ENCODE peak calls at places on chromosomes 12 and 14, in four cellular contexts. One of them, this sample, is unnamed.

GRCh38 chr14:23568600-23569310 is 1.2 kb upstream of the AP1G2 start:
- DNase-seq in fibroblast of mammary gland: no peak
- DNase-seq in CD4-positive, alpha-beta T cell: no peak
- DNase-seq in GM10248: no peak
- DNase-seq in this sample: peak; percentile 45

GRCh38 chr12:114936148-114937099 is 252.4 kb upstream of the TBX3 start:
- DNase-seq in fibroblast of mammary gland: peak; percentile 90
- DNase-seq in GM10248: no peak
- DNase-seq in CD4-positive, alpha-beta T cell: no peak
- DNase-seq in this sample: no peak

GRCh38 chr12:109542014-109542413 is 31.3 kb downstream of the MMAB start:
- DNase-seq in GM10248: no peak
- DNase-seq in CD4-positive, alpha-beta T cell: no peak
- DNase-seq in fibroblast of mammary gland: peak; percentile 76
- DNase-seq in this sample: no peak

GRCh38 chr12:103852498-103852992 is 11.5 kb upstream of the NT5DC3 start:
- DNase-seq in fibroblast of mammary gland: no peak
- DNase-seq in GM10248: no peak
- DNase-seq in CD4-positive, alpha-beta T cell: no peak
- DNase-seq in this sample: no peak

GRCh38 chr14:92473261-92473946 is 40.2 kb upstream of the RIN3 start:
- DNase-seq in fibroblast of mammary gland: peak; percentile 97
- DNase-seq in CD4-positive, alpha-beta T cell: no peak
- DNase-seq in GM10248: no peak
- DNase-seq in this sample: no peak

GRCh38 chr12:11978985-11979384 is 91.8 kb upstream of the BCL2L14 start:
- DNase-seq in CD4-positive, alpha-beta T cell: no peak
- DNase-seq in GM10248: no peak
- DNase-seq in fibroblast of mammary gland: peak; percentile 49
- DNase-seq in this sample: no peak

GRCh38 chr12:12837025-12837872 is 24.1 kb downstream of the DDX47 start:
- DNase-seq in CD4-positive, alpha-beta T cell: peak; percentile 20
- DNase-seq in GM10248: peak; percentile 54
- DNase-seq in fibroblast of mammary gland: peak; percentile 89
- DNase-seq in this sample: peak; percentile 65

GRCh38 chr14:65169351-65169750 is 67.0 kb upstream of the MAX start:
- DNase-seq in GM10248: peak; percentile 76
- DNase-seq in CD4-positive, alpha-beta T cell: no peak
- DNase-seq in fibroblast of mammary gland: peak; percentile 93
- DNase-seq in this sample: peak; percentile 51

GRCh38 chr14:23365353-23366162 is 586 bp upstream of the EFS start:
- DNase-seq in CD4-positive, alpha-beta T cell: no peak
- DNase-seq in fibroblast of mammary gland: no peak
- DNase-seq in GM10248: no peak
- DNase-seq in this sample: no peak

GRCh38 chr12:51631591-51631990 is 40.6 kb downstream of the SCN8A start:
- DNase-seq in fibroblast of mammary gland: peak; percentile 76
- DNase-seq in GM10248: no peak
- DNase-seq in CD4-positive, alpha-beta T cell: no peak
- DNase-seq in this sample: no peak

GRCh38 chr12:116370004-116370404 is 92.5 kb upstream of the MED13L start:
- DNase-seq in fibroblast of mammary gland: peak; percentile 95
- DNase-seq in GM10248: no peak
- DNase-seq in CD4-positive, alpha-beta T cell: no peak
- DNase-seq in this sample: no peak

GRCh38 chr14:103361868-103362267 is 23.3 kb upstream of the MARK3 start:
- DNase-seq in GM10248: no peak
- DNase-seq in fibroblast of mammary gland: peak; percentile 98
- DNase-seq in CD4-positive, alpha-beta T cell: no peak
- DNase-seq in this sample: peak; percentile 55

GRCh38 chr12:93177208-93178153 is 200.2 kb upstream of the NUDT4 start:
- DNase-seq in GM10248: no peak
- DNase-seq in CD4-positive, alpha-beta T cell: no peak
- DNase-seq in fibroblast of mammary gland: no peak
- DNase-seq in this sample: no peak

GRCh38 chr12:19744760-19745218 is 305.5 kb downstream of the AEBP2 start:
- DNase-seq in CD4-positive, alpha-beta T cell: no peak
- DNase-seq in GM10248: no peak
- DNase-seq in fibroblast of mammary gland: peak; percentile 69
- DNase-seq in this sample: no peak

GRCh38 chr14:51929156-51929555 is 60.2 kb upstream of the RTRAF start:
- DNase-seq in fibroblast of mammary gland: peak; percentile 25
- DNase-seq in GM10248: no peak
- DNase-seq in CD4-positive, alpha-beta T cell: no peak
- DNase-seq in this sample: no peak

GRCh38 chr14:94051115-94051514 is 25.0 kb downstream of the OTUB2 start:
- DNase-seq in GM10248: no peak
- DNase-seq in CD4-positive, alpha-beta T cell: no peak
- DNase-seq in fibroblast of mammary gland: peak; percentile 65
- DNase-seq in this sample: no peak

GRCh38 chr14:19800282-19801117 is 3.1 kb upstream of the OR4N2 start:
- DNase-seq in GM10248: no peak
- DNase-seq in CD4-positive, alpha-beta T cell: no peak
- DNase-seq in fibroblast of mammary gland: no peak
- DNase-seq in this sample: no peak

GRCh38 chr12:51293693-51294092 is 23.5 kb upstream of the SMAGP start:
- DNase-seq in fibroblast of mammary gland: peak; percentile 60
- DNase-seq in CD4-positive, alpha-beta T cell: no peak
- DNase-seq in GM10248: no peak
- DNase-seq in this sample: no peak

DNA sequence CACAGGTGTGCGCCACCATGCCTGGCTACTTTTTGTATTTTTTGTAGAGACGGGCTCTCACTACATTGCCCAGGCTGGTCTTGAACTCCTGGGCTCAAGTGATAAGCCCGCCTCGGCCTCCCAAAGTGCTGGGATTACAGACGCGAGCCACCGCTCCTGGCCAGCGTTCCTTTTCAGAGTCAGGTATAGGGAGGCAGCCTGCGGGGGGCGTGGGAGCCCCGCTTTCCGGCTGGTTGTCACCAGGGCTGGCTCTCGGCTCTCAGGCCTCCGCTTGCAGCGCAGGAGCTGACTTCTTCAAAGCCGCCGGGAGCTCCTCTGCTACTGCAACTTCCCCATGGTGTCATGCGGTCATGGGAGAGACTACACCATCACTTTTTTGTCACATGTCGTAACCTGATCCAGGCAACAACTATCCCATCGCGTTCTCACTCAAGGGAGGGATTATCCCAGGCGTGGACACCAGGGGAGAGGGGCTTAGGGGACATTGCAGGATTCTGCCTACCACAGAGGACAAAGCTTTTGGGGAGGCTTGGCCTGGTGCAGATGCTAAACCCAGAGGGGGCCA is 129.4 kb downstream of the SCARB1 start:
- DNase-seq in CD4-positive, alpha-beta T cell: no peak
- DNase-seq in fibroblast of mammary gland: no peak
- DNase-seq in GM10248: no peak
- DNase-seq in this sample: no peak
- TF ChIP-seq CTCF in CD4-positive, alpha-beta T cell: no peak
- TF ChIP-seq CTCF in fibroblast of mammary gland: no peak
- TF ChIP-seq CTCF in GM10248: no peak
- TF ChIP-seq CTCF in this sample: no peak

DNA sequence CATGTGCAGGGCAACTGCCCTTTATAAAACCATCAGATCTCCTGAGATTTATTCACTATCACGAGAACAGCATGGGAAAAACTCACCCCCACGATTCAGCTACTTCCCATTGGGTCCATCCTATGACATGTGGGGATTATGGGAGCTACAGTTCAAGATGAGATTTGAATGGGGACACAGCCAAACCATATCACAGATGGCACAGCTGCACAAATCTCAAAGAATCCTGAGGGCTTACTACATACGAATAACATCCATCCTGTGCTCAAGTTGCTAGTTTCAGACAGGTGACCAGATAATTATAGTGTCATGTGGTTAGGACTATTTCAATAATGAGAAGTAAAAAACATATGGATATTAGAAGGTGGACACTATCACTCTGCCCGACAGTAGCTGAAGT is 211.2 kb downstream of the NUAK1 start:
- DNase-seq in CD4-positive, alpha-beta T cell: no peak
- DNase-seq in GM10248: no peak
- DNase-seq in fibroblast of mammary gland: no peak
- DNase-seq in this sample: no peak
- TF ChIP-seq CTCF in CD4-positive, alpha-beta T cell: no peak
- TF ChIP-seq CTCF in GM10248: no peak
- TF ChIP-seq CTCF in fibroblast of mammary gland: no peak
- TF ChIP-seq CTCF in this sample: no peak

DNA sequence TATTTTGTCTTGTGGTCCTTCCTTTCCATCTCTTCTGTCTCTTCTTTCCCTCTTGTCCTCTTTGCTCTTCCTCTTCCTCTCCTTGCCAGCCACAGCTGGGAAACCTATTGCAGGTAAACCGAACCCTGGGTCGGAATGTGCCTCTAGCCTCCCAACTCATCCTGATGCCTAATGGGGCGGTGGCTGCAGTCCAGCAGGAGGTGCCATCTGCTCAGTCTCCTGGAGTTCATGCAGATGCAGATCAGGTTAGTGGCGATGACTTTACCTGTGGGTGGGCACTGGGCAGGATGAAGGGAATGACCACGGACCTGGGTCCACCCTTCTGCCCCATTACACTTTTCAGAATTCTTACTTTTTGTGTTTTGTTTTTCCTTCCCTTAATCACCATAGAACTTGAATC is 8.2 kb downstream of the PHC1 start:
- DNase-seq in CD4-positive, alpha-beta T cell: no peak
- DNase-seq in fibroblast of mammary gland: no peak
- DNase-seq in GM10248: no peak
- DNase-seq in this sample: peak; percentile 12
- TF ChIP-seq CTCF in CD4-positive, alpha-beta T cell: no peak
- TF ChIP-seq CTCF in fibroblast of mammary gland: no peak
- TF ChIP-seq CTCF in GM10248: no peak
- TF ChIP-seq CTCF in this sample: no peak

GRCh38 chr14:31421200-31421599 is 850 bp upstream of the HEATR5A start:
- DNase-seq in fibroblast of mammary gland: no peak
- DNase-seq in GM10248: no peak
- DNase-seq in CD4-positive, alpha-beta T cell: no peak
- DNase-seq in this sample: no peak

GRCh38 chr14:31419179-31420012 is 954 bp downstream of the HEATR5A start:
- DNase-seq in GM10248: no peak
- DNase-seq in fibroblast of mammary gland: peak; percentile 50
- DNase-seq in CD4-positive, alpha-beta T cell: no peak
- DNase-seq in this sample: no peak

GRCh38 chr14:31418440-31418839 is 1.9 kb downstream of the HEATR5A start:
- DNase-seq in fibroblast of mammary gland: no peak
- DNase-seq in CD4-positive, alpha-beta T cell: no peak
- DNase-seq in GM10248: no peak
- DNase-seq in this sample: no peak

GRCh38 chr14:31420013-31420318 is 384 bp downstream of the HEATR5A start:
- DNase-seq in CD4-positive, alpha-beta T cell: no peak
- DNase-seq in fibroblast of mammary gland: no peak
- DNase-seq in GM10248: peak; percentile 49
- DNase-seq in this sample: peak; percentile 14

GRCh38 chr14:31420319-31421081 is at the start of gene HEATR5A:
- DNase-seq in CD4-positive, alpha-beta T cell: peak; percentile 92
- DNase-seq in fibroblast of mammary gland: peak; percentile 93
- DNase-seq in GM10248: peak; percentile 95
- DNase-seq in this sample: peak; percentile 92
- TF ChIP-seq CTCF in CD4-positive, alpha-beta T cell: peak; percentile 29
- TF ChIP-seq CTCF in fibroblast of mammary gland: no peak
- TF ChIP-seq CTCF in GM10248: peak; percentile 14
- TF ChIP-seq CTCF in this sample: no peak

GRCh38 chr12:131757111-131757510 is 46.2 kb downstream of the SFSWAP start:
- DNase-seq in fibroblast of mammary gland: no peak
- DNase-seq in CD4-positive, alpha-beta T cell: no peak
- DNase-seq in GM10248: no peak
- DNase-seq in this sample: no peak

GRCh38 chr12:131753757-131754156 is 42.9 kb downstream of the SFSWAP start:
- DNase-seq in CD4-positive, alpha-beta T cell: no peak
- DNase-seq in fibroblast of mammary gland: no peak
- DNase-seq in GM10248: no peak
- DNase-seq in this sample: no peak

GRCh38 chr12:131754184-131754583 is 43.3 kb downstream of the SFSWAP start:
- DNase-seq in fibroblast of mammary gland: no peak
- DNase-seq in GM10248: no peak
- DNase-seq in CD4-positive, alpha-beta T cell: no peak
- DNase-seq in this sample: no peak

GRCh38 chr12:131756441-131756840 is 45.6 kb downstream of the SFSWAP start:
- DNase-seq in CD4-positive, alpha-beta T cell: no peak
- DNase-seq in GM10248: no peak
- DNase-seq in fibroblast of mammary gland: no peak
- DNase-seq in this sample: no peak

DNA sequence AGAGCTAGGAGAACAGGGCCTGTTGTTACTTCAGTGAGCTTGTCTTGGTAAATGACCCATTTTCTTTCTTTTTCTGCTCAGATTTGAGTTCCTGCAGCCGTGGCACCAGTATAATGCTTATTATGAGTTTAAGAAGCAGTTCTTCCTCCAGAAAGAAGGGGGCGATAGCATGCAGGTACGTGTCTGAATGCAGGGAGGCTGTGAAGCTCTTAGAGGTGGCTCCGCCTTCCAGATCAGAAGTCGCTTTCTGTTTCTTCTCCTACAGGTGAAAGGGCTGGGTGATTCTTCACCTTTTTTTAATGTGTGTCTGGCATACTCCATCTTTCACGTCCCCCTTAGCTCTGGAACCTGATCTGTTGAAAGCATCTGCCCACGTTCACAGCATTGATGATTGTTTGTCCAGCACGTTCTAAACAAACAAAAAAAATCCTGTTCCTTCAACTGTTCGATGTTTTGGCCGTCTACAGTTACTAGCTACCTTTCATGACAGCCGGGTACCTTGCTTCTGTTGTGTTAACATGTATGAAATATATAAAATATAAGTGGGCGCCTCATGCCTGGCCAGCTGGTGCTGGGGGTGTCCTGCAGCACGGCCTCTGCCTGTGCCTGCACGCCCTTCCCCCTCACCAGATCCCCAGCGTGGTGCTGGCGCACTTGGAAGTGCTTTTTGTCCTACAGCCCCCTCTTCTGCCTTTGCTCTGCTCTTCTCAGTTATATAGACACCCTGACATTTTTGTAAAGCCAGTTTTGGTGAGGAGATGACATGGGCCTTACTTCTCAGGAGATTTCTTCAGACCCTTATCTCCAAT is 44.6 kb downstream of the SFSWAP start:
- DNase-seq in GM10248: peak; percentile 53
- DNase-seq in fibroblast of mammary gland: peak; percentile 34
- DNase-seq in CD4-positive, alpha-beta T cell: no peak
- DNase-seq in this sample: peak; percentile 53
- TF ChIP-seq CTCF in GM10248: peak; percentile 23
- TF ChIP-seq CTCF in fibroblast of mammary gland: peak; percentile 51
- TF ChIP-seq CTCF in CD4-positive, alpha-beta T cell: peak; percentile 34
- TF ChIP-seq CTCF in this sample: peak; percentile 56

DNA sequence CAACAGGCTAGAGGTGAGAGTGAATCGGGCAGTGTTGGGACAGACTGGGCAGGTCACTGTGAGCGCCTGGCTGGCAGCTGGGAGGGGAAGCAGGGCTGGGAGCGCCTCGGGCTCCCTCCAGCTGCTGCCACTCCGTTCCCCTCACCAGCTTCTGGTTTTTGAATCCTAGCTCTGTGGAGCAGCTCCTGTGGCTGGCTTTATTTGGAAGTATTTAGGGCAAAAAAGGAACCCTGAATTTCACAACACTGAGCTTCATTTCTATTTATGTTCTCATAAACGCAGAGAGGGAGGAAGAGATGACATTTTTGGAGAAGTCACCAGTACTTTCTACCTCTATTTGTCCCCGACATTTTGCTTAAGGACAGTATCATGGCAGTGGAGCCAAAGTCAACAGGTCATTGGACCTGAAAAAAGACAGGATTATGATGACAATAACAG is 63.9 kb upstream of the ACTN1 start:
- DNase-seq in CD4-positive, alpha-beta T cell: no peak
- DNase-seq in GM10248: no peak
- DNase-seq in fibroblast of mammary gland: no peak
- DNase-seq in this sample: no peak
- TF ChIP-seq CTCF in CD4-positive, alpha-beta T cell: no peak
- TF ChIP-seq CTCF in GM10248: no peak
- TF ChIP-seq CTCF in fibroblast of mammary gland: no peak
- TF ChIP-seq CTCF in this sample: no peak

This sample was measured in activated CD8-positive, alpha-beta T cell treated with anti-CD3 and anti-CD28 coated beads for 36 hours.